ENCODE peak calls at places on chromosome 19, in four cellular contexts. One of them, this sample, is unnamed.

GRCh38 chr19:34254552-34255432 is at the start of gene GARRE1:
- DNase-seq in cardiac muscle cell: peak
- DNase-seq in psoas muscle: peak
- DNase-seq in uterus: peak
- DNase-seq in this sample: peak

GRCh38 chr19:33269016-33269415 is 33.3 kb downstream of the CEBPA start:
- DNase-seq in cardiac muscle cell: no peak
- DNase-seq in psoas muscle: no peak
- DNase-seq in uterus: no peak
- DNase-seq in this sample: no peak

GRCh38 chr19:49792829-49793560 is 20.1 kb downstream of the FUZ start:
- DNase-seq in cardiac muscle cell: no peak
- DNase-seq in psoas muscle: no peak
- DNase-seq in uterus: no peak
- DNase-seq in this sample: no peak

GRCh38 chr19:36573948-36574726 is 1.0 kb upstream of the ZNF529 start:
- DNase-seq in cardiac muscle cell: peak
- DNase-seq in psoas muscle: no peak
- DNase-seq in uterus: no peak
- DNase-seq in this sample: peak

GRCh38 chr19:2775556-2776430 is 7.3 kb downstream of the SGTA start:
- DNase-seq in cardiac muscle cell: no peak
- DNase-seq in psoas muscle: peak
- DNase-seq in uterus: peak
- DNase-seq in this sample: peak

GRCh38 chr19:3358919-3359849 is 7.2 kb upstream of the NFIC start:
- DNase-seq in cardiac muscle cell: peak
- DNase-seq in psoas muscle: peak
- DNase-seq in uterus: peak
- DNase-seq in this sample: peak

GRCh38 chr19:17752865-17753639 is 1.8 kb downstream of the FCHO1 start:
- DNase-seq in cardiac muscle cell: no peak
- DNase-seq in psoas muscle: no peak
- DNase-seq in uterus: no peak
- DNase-seq in this sample: no peak

GRCh38 chr19:47095707-47096704 is 17.6 kb downstream of the ZC3H4 start:
- DNase-seq in cardiac muscle cell: no peak
- DNase-seq in psoas muscle: peak
- DNase-seq in uterus: no peak
- DNase-seq in this sample: peak

GRCh38 chr19:5806905-5807304 is 2.0 kb downstream of the NRTN start:
- DNase-seq in cardiac muscle cell: no peak
- DNase-seq in psoas muscle: no peak
- DNase-seq in uterus: no peak
- DNase-seq in this sample: no peak

GRCh38 chr19:33366917-33367316 is 6.6 kb upstream of the CEBPG start:
- DNase-seq in cardiac muscle cell: no peak
- DNase-seq in psoas muscle: no peak
- DNase-seq in uterus: no peak
- DNase-seq in this sample: no peak

GRCh38 chr19:33638167-33639033 is 16.6 kb downstream of the CHST8 start:
- DNase-seq in cardiac muscle cell: peak
- DNase-seq in psoas muscle: no peak
- DNase-seq in uterus: no peak
- DNase-seq in this sample: no peak

GRCh38 chr19:15249912-15250634 is 17.8 kb upstream of the EPHX3 start:
- DNase-seq in cardiac muscle cell: no peak
- DNase-seq in psoas muscle: peak
- DNase-seq in uterus: peak
- DNase-seq in this sample: peak

GRCh38 chr19:8308891-8309291 is 733 bp upstream of the CD320 start:
- DNase-seq in cardiac muscle cell: no peak
- DNase-seq in psoas muscle: peak
- DNase-seq in uterus: no peak
- DNase-seq in this sample: no peak

GRCh38 chr19:42140125-42140754 is 8.0 kb upstream of the POU2F2 start:
- DNase-seq in cardiac muscle cell: peak
- DNase-seq in psoas muscle: peak
- DNase-seq in uterus: no peak
- DNase-seq in this sample: peak

GRCh38 chr19:12833747-12834417 is 497 bp downstream of the RTBDN start:
- DNase-seq in cardiac muscle cell: peak
- DNase-seq in psoas muscle: no peak
- DNase-seq in uterus: no peak
- DNase-seq in this sample: no peak

GRCh38 chr19:18743281-18743825 is 47.8 kb downstream of the COMP start:
- DNase-seq in cardiac muscle cell: peak
- DNase-seq in psoas muscle: no peak
- DNase-seq in uterus: peak
- DNase-seq in this sample: peak

GRCh38 chr19:34459614-34460013 is 21.9 kb upstream of the WTIP start:
- DNase-seq in cardiac muscle cell: no peak
- DNase-seq in psoas muscle: no peak
- DNase-seq in uterus: no peak
- DNase-seq in this sample: no peak

GRCh38 chr19:19034204-19034624 is 811 bp downstream of the ARMC6 start:
- DNase-seq in cardiac muscle cell: peak
- DNase-seq in psoas muscle: peak
- DNase-seq in uterus: no peak
- DNase-seq in this sample: peak

GRCh38 chr19:15124572-15125231 is 17.5 kb downstream of the SYDE1 start:
- DNase-seq in cardiac muscle cell: no peak
- DNase-seq in psoas muscle: no peak
- DNase-seq in uterus: no peak
- DNase-seq in this sample: no peak

GRCh38 chr19:36605101-36605838 is at the start of gene ZNF382:
- DNase-seq in cardiac muscle cell: peak
- DNase-seq in psoas muscle: peak
- DNase-seq in uterus: peak
- DNase-seq in this sample: peak

GRCh38 chr19:58317481-58318072 is 9.2 kb upstream of the ZSCAN22 start:
- DNase-seq in cardiac muscle cell: peak
- DNase-seq in psoas muscle: no peak
- DNase-seq in uterus: no peak
- DNase-seq in this sample: peak

GRCh38 chr19:33686687-33687541 is 65.2 kb downstream of the CHST8 start:
- DNase-seq in cardiac muscle cell: no peak
- DNase-seq in psoas muscle: no peak
- DNase-seq in uterus: peak
- DNase-seq in this sample: no peak

GRCh38 chr19:21328402-21328801 is 808 bp downstream of the ZNF708 start:
- DNase-seq in cardiac muscle cell: peak
- DNase-seq in psoas muscle: no peak
- DNase-seq in uterus: no peak
- DNase-seq in this sample: peak

GRCh38 chr19:40804783-40805242 is 5.8 kb downstream of the EGLN2 start:
- DNase-seq in cardiac muscle cell: no peak
- DNase-seq in psoas muscle: no peak
- DNase-seq in uterus: no peak
- DNase-seq in this sample: no peak

DNA sequence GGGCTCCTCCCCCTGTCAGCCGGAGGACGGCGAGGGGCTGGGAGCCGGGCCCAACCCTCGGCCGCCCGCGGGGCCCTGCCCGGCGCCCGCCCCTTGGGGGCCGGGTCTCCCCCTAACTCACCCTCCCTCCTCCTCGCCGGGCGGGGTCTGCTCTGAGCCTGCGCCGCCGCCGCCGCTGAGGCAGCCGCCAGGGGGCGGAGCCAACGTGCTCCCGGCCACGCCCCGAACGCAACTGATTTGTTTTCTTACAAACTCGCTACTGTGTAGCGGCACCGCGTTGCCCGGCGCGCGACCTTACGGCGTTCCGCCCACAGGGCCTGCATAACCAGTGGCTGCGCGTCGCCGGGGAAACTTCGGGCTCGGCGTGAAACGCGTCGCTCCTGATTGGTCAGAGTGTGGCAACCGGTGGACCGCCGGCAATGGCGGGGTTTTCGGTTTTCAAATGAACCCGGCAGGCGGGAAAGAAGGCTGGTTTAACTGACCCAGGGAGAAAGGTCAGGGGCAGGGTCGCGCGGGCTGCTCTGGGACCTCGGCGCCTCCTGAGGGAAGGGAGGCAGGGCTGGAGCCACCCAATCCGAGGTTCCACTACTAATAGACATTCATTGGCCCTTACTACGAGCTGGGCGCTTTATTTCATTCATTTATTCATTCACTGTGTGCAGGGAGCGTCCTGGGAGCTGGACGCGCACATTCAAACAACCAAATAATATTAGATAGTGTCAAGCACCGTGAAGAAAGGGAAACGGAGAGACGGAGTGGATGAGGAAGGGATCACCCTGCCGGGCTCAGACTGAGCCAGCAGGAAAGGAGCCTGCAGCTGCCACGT is at the start of gene CDKN2D:
- DNase-seq in cardiac muscle cell: peak
- DNase-seq in psoas muscle: peak
- DNase-seq in uterus: peak
- DNase-seq in this sample: peak
- TF ChIP-seq CTCF in cardiac muscle cell: peak
- TF ChIP-seq CTCF in psoas muscle: peak
- TF ChIP-seq CTCF in uterus: peak
- TF ChIP-seq CTCF in this sample: no peak

DNA sequence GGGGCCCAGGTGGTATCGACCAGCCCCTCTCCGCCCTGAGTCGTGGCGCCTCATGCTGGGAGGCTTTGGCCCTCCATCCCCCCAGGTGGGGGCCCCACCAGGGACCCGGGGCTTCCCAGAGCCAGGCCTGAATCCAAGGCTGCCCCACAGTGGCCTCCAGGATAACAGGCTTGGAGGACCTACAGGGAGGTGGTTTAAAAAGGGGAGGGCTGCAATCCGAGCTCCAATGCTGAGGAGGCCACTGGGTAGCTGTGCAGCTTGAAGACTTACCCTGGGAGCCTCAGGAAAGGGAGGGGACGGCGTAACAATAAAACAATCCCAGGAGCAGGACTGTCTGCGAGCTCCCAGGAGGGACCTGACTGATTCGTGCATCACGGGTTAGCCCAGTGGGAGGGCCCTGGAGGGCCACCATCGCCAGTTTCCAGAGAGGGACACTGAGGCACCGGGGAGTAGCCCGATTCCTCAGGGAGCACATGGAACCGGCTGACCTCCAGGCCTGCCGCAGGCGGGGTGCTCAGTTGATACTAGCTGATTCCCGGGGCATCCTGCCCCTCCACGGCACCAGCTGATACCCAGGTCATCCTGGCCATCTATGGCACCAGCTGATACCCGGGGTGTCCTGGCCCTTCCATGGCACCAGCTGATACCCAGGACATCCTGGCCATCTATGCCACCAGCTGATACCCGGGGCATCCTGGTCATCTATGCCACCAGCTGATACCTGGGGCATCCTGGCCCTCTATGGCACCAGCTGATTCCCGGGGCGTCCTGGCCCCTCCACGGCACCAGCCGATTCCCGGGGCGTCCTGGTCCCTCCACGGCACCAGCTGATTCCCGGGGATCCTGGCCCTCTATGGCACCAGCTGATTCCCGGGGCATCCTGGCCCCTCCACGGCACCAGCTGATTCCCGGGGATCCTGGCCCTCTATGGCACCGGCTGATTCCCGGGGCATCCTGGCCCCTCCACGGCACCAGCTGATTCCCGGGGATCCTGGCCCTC is 3.7 kb upstream of the C2CD4C start:
- DNase-seq in cardiac muscle cell: no peak
- DNase-seq in psoas muscle: no peak
- DNase-seq in uterus: no peak
- DNase-seq in this sample: no peak
- TF ChIP-seq CTCF in cardiac muscle cell: no peak
- TF ChIP-seq CTCF in psoas muscle: no peak
- TF ChIP-seq CTCF in uterus: no peak
- TF ChIP-seq CTCF in this sample: no peak

DNA sequence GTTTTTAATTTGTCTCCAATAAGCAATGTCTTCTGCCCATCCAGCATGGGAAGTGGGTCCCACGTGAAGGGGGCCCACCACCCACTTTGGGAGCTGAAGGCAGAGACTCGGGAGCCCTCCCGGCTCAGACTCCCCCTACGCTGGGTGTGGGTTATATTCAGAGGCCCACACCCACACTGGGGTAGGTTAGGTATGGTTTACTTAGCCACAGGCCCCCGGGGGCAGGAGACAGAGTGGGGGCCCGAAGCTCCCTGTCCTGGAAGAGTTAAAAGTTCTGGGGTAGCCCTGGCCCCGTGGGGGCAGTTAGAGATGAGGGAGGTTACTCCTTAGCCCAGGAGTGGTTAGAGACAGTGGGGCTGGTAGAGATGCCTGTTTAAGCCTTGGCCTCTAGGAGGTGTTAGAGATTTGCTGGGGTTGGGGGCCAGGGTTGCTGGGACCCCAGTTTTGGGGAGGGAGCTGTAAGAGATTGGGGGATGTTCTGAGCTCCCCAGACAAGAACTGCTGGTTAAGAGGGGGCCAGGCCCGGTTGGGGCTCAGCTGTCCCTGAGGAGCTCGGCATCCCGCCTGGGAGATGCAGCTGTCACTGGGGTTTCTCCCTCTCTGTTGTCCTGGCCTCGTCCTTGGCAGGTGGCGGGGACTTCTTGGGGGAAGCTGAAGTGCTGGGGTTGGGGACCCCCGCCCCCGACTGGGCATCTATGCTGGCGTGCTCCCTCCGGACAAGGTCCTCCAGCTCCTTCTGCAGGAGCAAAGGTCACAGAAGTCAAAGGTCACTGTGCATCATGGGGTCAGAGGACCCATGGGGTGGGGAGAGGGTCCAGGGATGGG is 712 bp upstream of the RINL start:
- DNase-seq in cardiac muscle cell: no peak
- DNase-seq in psoas muscle: no peak
- DNase-seq in uterus: no peak
- DNase-seq in this sample: no peak
- TF ChIP-seq CTCF in cardiac muscle cell: no peak
- TF ChIP-seq CTCF in psoas muscle: no peak
- TF ChIP-seq CTCF in uterus: no peak
- TF ChIP-seq CTCF in this sample: peak

GRCh38 chr19:29503140-29503758 is 22.5 kb upstream of the VSTM2B start:
- DNase-seq in cardiac muscle cell: no peak
- DNase-seq in psoas muscle: no peak
- DNase-seq in uterus: no peak
- DNase-seq in this sample: no peak

GRCh38 chr19:29505034-29505824 is 20.6 kb upstream of the VSTM2B start:
- DNase-seq in cardiac muscle cell: no peak
- DNase-seq in psoas muscle: no peak
- DNase-seq in uterus: no peak
- DNase-seq in this sample: no peak

GRCh38 chr19:29502581-29502850 is 23.3 kb upstream of the VSTM2B start:
- DNase-seq in cardiac muscle cell: no peak
- DNase-seq in psoas muscle: no peak
- DNase-seq in uterus: no peak
- DNase-seq in this sample: no peak

GRCh38 chr19:29504454-29504853 is 21.3 kb upstream of the VSTM2B start:
- DNase-seq in cardiac muscle cell: no peak
- DNase-seq in psoas muscle: no peak
- DNase-seq in uterus: no peak
- DNase-seq in this sample: no peak

DNA sequence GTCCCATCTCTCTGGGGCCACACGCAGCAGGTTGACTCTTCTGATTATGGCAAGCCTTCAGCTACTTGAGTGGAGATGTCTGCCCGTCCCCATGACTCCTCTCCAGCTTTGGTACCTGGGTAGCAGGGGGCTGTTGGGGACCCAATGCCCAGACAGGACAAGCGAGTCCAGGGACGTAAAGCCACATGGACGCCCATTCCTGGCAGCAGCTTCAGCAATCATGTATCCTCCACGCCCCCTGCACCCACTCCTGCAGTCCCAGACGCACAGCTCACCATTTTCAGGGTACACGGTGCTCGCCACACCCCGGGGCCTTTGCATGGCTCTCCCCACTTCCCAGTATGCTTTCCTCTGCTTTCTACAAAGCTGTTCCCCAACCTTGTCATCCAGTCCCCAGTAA is 22.0 kb upstream of the VSTM2B start:
- DNase-seq in cardiac muscle cell: no peak
- DNase-seq in psoas muscle: no peak
- DNase-seq in uterus: no peak
- DNase-seq in this sample: no peak
- TF ChIP-seq CTCF in cardiac muscle cell: no peak
- TF ChIP-seq CTCF in psoas muscle: no peak
- TF ChIP-seq CTCF in uterus: no peak
- TF ChIP-seq CTCF in this sample: no peak

This sample was measured in choroid plexus epithelial cell.